ENCODE peak calls at places on chromosome 2, in nine cellular contexts. O, D, Q, N, V, R, G, T and B are unnamed samples.
A peak's percentile ranks its signal among the peaks of the same experiment; 100 is the strongest.

GRCh38 chr2:231709981-231710750 is 1.8 kb downstream of the PTMA start:
- DNase-seq in O (peak; percentile 77), D (peak; percentile 79), Q (peak; percentile 88), N (peak; percentile 89), V (peak; percentile 99), R (peak; percentile 63), G (peak; percentile 76), T (peak; percentile 93), B (peak; percentile 97)

GRCh38 chr2:28067602-28068001 is 177.1 kb downstream of the BABAM2 start:
- DNase-seq in O (no peak), D (no peak), Q (no peak), N (no peak), V (no peak), R (no peak), G (no peak), T (no peak), B (no peak)

GRCh38 chr2:10457846-10458563 is 9.9 kb upstream of the ODC1 start:
- DNase-seq in O (no peak), D (no peak), Q (no peak), N (peak; percentile 15), V (no peak), R (no peak), G (no peak), T (peak; percentile 28), B (no peak)

GRCh38 chr2:216315817-216316603 is 56.3 kb downstream of the MARCHF4 start:
- DNase-seq in O (no peak), D (no peak), Q (no peak), N (no peak), V (no peak), R (peak; percentile 89), G (no peak), T (peak; percentile 40), B (no peak)

GRCh38 chr2:155372969-155373368 is 674.5 kb downstream of the KCNJ3 start:
- DNase-seq in O (no peak), D (no peak), Q (no peak), N (no peak), V (no peak), R (no peak), G (no peak), T (no peak), B (no peak)

GRCh38 chr2:26764078-26764887 is at the start of gene SLC35F6:
- DNase-seq in O (peak; percentile 84), D (peak; percentile 65), Q (peak; percentile 94), N (peak; percentile 91), V (peak; percentile 93), R (peak; percentile 62), G (peak; percentile 73), T (peak; percentile 88), B (peak; percentile 93)

GRCh38 chr2:44615950-44616518 is 254.3 kb downstream of the CAMKMT start:
- DNase-seq in O (no peak), D (no peak), Q (no peak), N (no peak), V (no peak), R (no peak), G (no peak), T (no peak), B (no peak)

GRCh38 chr2:232538671-232539070 is 821 bp upstream of the CHRNG start:
- DNase-seq in O (no peak), D (no peak), Q (no peak), N (peak; percentile 46), V (no peak), R (no peak), G (no peak), T (no peak), B (no peak)

GRCh38 chr2:11765501-11765900 is 19.1 kb downstream of the LPIN1 start:
- DNase-seq in O (no peak), D (no peak), Q (no peak), N (no peak), V (no peak), R (no peak), G (no peak), T (no peak), B (no peak)

GRCh38 chr2:46776687-46777327 is 138.8 kb downstream of the MCFD2 start:
- DNase-seq in O (peak; percentile 84), D (no peak), Q (peak; percentile 68), N (peak; percentile 60), V (peak; percentile 62), R (peak; percentile 51), G (peak; percentile 68), T (peak; percentile 60), B (no peak)

GRCh38 chr2:222952204-222952603 is 91.4 kb downstream of the ACSL3 start:
- DNase-seq in O (no peak), D (no peak), Q (no peak), N (no peak), V (peak; percentile 78), R (no peak), G (no peak), T (no peak), B (no peak)

GRCh38 chr2:232655392-232655791 is 22.0 kb downstream of the EFHD1 start:
- DNase-seq in O (no peak), D (peak; percentile 55), Q (no peak), N (no peak), V (no peak), R (no peak), G (no peak), T (no peak), B (no peak)

GRCh38 chr2:195472835-195473234 is 184.2 kb upstream of the SLC39A10 start:
- DNase-seq in O (no peak), D (no peak), Q (no peak), N (no peak), V (no peak), R (no peak), G (no peak), T (no peak), B (no peak)

GRCh38 chr2:240021488-240022104 is 3.5 kb downstream of the NDUFA10 start:
- DNase-seq in O (peak; percentile 83), D (no peak), Q (peak; percentile 79), N (peak; percentile 82), V (peak; percentile 86), R (peak; percentile 47), G (peak; percentile 93), T (peak; percentile 61), B (no peak)

GRCh38 chr2:155815851-155816250 is 516.7 kb downstream of the NR4A2 start:
- DNase-seq in O (peak; percentile 3), D (no peak), Q (peak; percentile 15), N (no peak), V (no peak), R (no peak), G (peak; percentile 44), T (no peak), B (no peak)

GRCh38 chr2:27798948-27799645 is 27.6 kb downstream of the MRPL33 start:
- DNase-seq in O (no peak), D (peak; percentile 89), Q (no peak), N (peak; percentile 54), V (no peak), R (peak; percentile 100), G (no peak), T (no peak), B (peak; percentile 89)

GRCh38 chr2:227033471-227034148 is 130.4 kb downstream of the COL4A4 start:
- DNase-seq in O (peak; percentile 52), D (no peak), Q (peak; percentile 60), N (peak; percentile 50), V (peak; percentile 85), R (no peak), G (peak; percentile 83), T (peak; percentile 40), B (no peak)

GRCh38 chr2:202122975-202123765 is 50.1 kb downstream of the KIAA2012 start:
- DNase-seq in O (no peak), D (no peak), Q (no peak), N (no peak), V (no peak), R (no peak), G (no peak), T (no peak), B (no peak)

GRCh38 chr2:7358865-7359264 is 441.7 kb downstream of the RNF144A start:
- DNase-seq in O (peak; percentile 7), D (no peak), Q (no peak), N (no peak), V (no peak), R (no peak), G (peak; percentile 24), T (no peak), B (no peak)
- TF ChIP-seq CTCF in O (no peak), D (no peak), Q (no peak), N (no peak), V (no peak), R (no peak), G (no peak), T (no peak), B (no peak)

GRCh38 chr2:74440378-74441110 is 1.2 kb downstream of the RTKN start:
- DNase-seq in O (peak; percentile 70), D (peak; percentile 73), Q (peak; percentile 97), N (peak; percentile 87), V (peak; percentile 92), R (peak; percentile 68), G (peak; percentile 83), T (peak; percentile 84), B (peak; percentile 94)
- TF ChIP-seq CTCF in O (no peak), D (peak; percentile 41), Q (peak; percentile 32), N (peak; percentile 28), V (peak; percentile 13), R (no peak), G (no peak), T (peak; percentile 60), B (peak; percentile 27)

GRCh38 chr2:183025993-183026392 is 12.3 kb downstream of the NCKAP1 start:
- DNase-seq in O (no peak), D (no peak), Q (no peak), N (no peak), V (no peak), R (no peak), G (no peak), T (no peak), B (no peak)

GRCh38 chr2:183024701-183025100 is 13.6 kb downstream of the NCKAP1 start:
- DNase-seq in O (no peak), D (no peak), Q (no peak), N (no peak), V (no peak), R (no peak), G (no peak), T (no peak), B (no peak)

GRCh38 chr2:183021613-183022012 is 16.6 kb downstream of the NCKAP1 start:
- DNase-seq in O (no peak), D (no peak), Q (no peak), N (no peak), V (no peak), R (no peak), G (no peak), T (no peak), B (no peak)

GRCh38 chr2:183019718-183020442 is 18.4 kb downstream of the NCKAP1 start:
- DNase-seq in O (no peak), D (no peak), Q (no peak), N (no peak), V (no peak), R (no peak), G (no peak), T (no peak), B (no peak)

GRCh38 chr2:183022711-183023110 is 15.5 kb downstream of the NCKAP1 start:
- DNase-seq in O (no peak), D (no peak), Q (no peak), N (no peak), V (no peak), R (no peak), G (no peak), T (no peak), B (no peak)
- TF ChIP-seq CTCF in O (no peak), D (no peak), Q (no peak), N (no peak), V (no peak), R (no peak), G (no peak), T (no peak), B (no peak)

DNA sequence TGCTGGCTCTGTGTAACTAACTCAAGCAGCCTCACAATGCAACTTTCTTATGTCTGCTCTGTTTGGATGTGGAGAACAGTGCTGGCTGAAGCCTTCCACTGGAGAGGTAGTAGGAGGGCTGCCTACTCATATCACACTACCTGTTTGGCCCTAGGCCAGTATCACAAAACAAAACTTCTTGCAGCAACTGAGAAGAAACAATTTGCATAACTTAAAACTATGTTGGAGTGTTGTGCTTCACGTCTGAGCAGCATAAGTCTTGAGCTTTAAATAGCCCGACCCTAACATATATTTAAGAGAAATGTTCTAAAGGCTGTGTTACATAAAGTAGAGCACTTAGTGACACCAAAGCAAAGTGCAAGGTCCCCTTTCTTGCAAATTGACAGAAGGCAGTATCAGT is 204.9 kb upstream of the ACVR2A start:
- DNase-seq in O (no peak), D (no peak), Q (peak; percentile 41), N (no peak), V (no peak), R (no peak), G (no peak), T (no peak), B (no peak)
- TF ChIP-seq CTCF in O (no peak), D (no peak), Q (no peak), N (no peak), V (no peak), R (no peak), G (no peak), T (no peak), B (no peak)